ENCODE peak calls at places on chromosomes 13 and 19, in five cellular contexts. T is activated T-helper 2 cell treated with anti-CD3 and anti-CD28 coated beads, Interferon-gamma antibody, Interleukin-2, Interleukin-4, amounts not matched to agents 10 μg/mL and 5 μg/mL and 100 μg/mL, durations not matched to agents 14 hours and 24 hours and 36 hours; X is breast epithelium; U is omental fat pad; E is AG09319. N is an unnamed sample.

GRCh38 chr19:48644839-48645651 is 942 bp downstream of the CA11 start:
- DNase-seq in E (no peak), T (peak), X (peak), U (peak), N (peak)

GRCh38 chr13:23477096-23477495 is 43.6 kb upstream of the SACS start:
- DNase-seq in U (no peak), E (no peak), X (no peak), T (no peak), N (no peak)

GRCh38 chr13:112885782-112886268 is 83.2 kb upstream of the MCF2L start:
- DNase-seq in X (peak), E (peak), U (peak), T (no peak), N (peak)

GRCh38 chr13:111304041-111304544 is 16.3 kb upstream of the TEX29 start:
- DNase-seq in T (no peak), E (no peak), X (no peak), U (no peak), N (no peak)

GRCh38 chr19:49614096-49614857 is 23.3 kb downstream of the PRR12 start:
- DNase-seq in T (no peak), X (no peak), U (no peak), E (no peak), N (no peak)

GRCh38 chr19:56705939-56706338 is 34.4 kb upstream of the ZNF835 start:
- DNase-seq in X (no peak), T (no peak), E (no peak), U (no peak), N (no peak)

GRCh38 chr13:50320297-50320862 is 305.1 kb downstream of the KCNRG start:
- DNase-seq in X (no peak), U (no peak), T (no peak), E (no peak), N (peak)

GRCh38 chr19:29581398-29581797 is 24.7 kb upstream of the POP4 start:
- DNase-seq in X (no peak), E (no peak), T (no peak), U (no peak), N (no peak)

GRCh38 chr13:87042946-87043345 is 628.2 kb upstream of the SLITRK5 start:
- DNase-seq in E (no peak), U (no peak), X (no peak), T (no peak), N (no peak)

GRCh38 chr19:18830488-18830887 is 1.3 kb upstream of the UPF1 start:
- DNase-seq in T (no peak), U (no peak), X (no peak), E (no peak), N (no peak)